ENCODE peak calls at places on chromosomes 12 and 14, in eight cellular contexts. One of them, this sample, is unnamed.

GRCh38 chr12:41185946-41186345 is 2.2 kb upstream of the PDZRN4 start:
- DNase-seq in lung: no peak
- DNase-seq in IMR-90: no peak
- DNase-seq in fibroblast of lung: no peak
- DNase-seq in sigmoid colon: no peak
- DNase-seq in transverse colon: no peak
- DNase-seq in heart right ventricle: no peak
- DNase-seq in breast epithelium: no peak
- DNase-seq in this sample: no peak

GRCh38 chr14:54901380-54902142 is 1.1 kb downstream of the GCH1 start:
- DNase-seq in lung: no peak
- DNase-seq in IMR-90: no peak
- DNase-seq in fibroblast of lung: no peak
- DNase-seq in sigmoid colon: peak; percentile 68
- DNase-seq in transverse colon: peak; percentile 29
- DNase-seq in heart right ventricle: peak; percentile 10
- DNase-seq in breast epithelium: peak; percentile 56
- DNase-seq in this sample: no peak

GRCh38 chr12:90100619-90101018 is 392.0 kb upstream of the ATP2B1 start:
- DNase-seq in lung: no peak
- DNase-seq in IMR-90: no peak
- DNase-seq in fibroblast of lung: no peak
- DNase-seq in sigmoid colon: no peak
- DNase-seq in transverse colon: no peak
- DNase-seq in heart right ventricle: no peak
- DNase-seq in breast epithelium: no peak
- DNase-seq in this sample: no peak

GRCh38 chr12:118773956-118774723 is 207.2 kb upstream of the SRRM4 start:
- DNase-seq in lung: no peak
- DNase-seq in IMR-90: no peak
- DNase-seq in fibroblast of lung: no peak
- DNase-seq in sigmoid colon: no peak
- DNase-seq in transverse colon: no peak
- DNase-seq in heart right ventricle: no peak
- DNase-seq in breast epithelium: no peak
- DNase-seq in this sample: no peak

GRCh38 chr12:106080111-106080732 is 58.5 kb downstream of the NUAK1 start:
- DNase-seq in lung: no peak
- DNase-seq in IMR-90: peak; percentile 64
- DNase-seq in fibroblast of lung: peak; percentile 95
- DNase-seq in sigmoid colon: no peak
- DNase-seq in transverse colon: no peak
- DNase-seq in heart right ventricle: no peak
- DNase-seq in breast epithelium: no peak
- DNase-seq in this sample: peak; percentile 71

GRCh38 chr12:34399631-34400422 is 377.5 kb downstream of the ALG10 start:
- DNase-seq in lung: peak; percentile 16
- DNase-seq in IMR-90: no peak
- DNase-seq in fibroblast of lung: no peak
- DNase-seq in sigmoid colon: peak; percentile 45
- DNase-seq in transverse colon: peak; percentile 4
- DNase-seq in heart right ventricle: peak; percentile 1
- DNase-seq in breast epithelium: peak; percentile 46
- DNase-seq in this sample: no peak

GRCh38 chr14:65170318-65170717 is 68.0 kb upstream of the MAX start:
- DNase-seq in lung: no peak
- DNase-seq in IMR-90: no peak
- DNase-seq in fibroblast of lung: no peak
- DNase-seq in sigmoid colon: no peak
- DNase-seq in transverse colon: no peak
- DNase-seq in heart right ventricle: no peak
- DNase-seq in breast epithelium: no peak
- DNase-seq in this sample: no peak

GRCh38 chr12:3120701-3121100 is 43.5 kb downstream of the TSPAN9 start:
- DNase-seq in lung: no peak
- DNase-seq in IMR-90: no peak
- DNase-seq in fibroblast of lung: no peak
- DNase-seq in sigmoid colon: no peak
- DNase-seq in transverse colon: no peak
- DNase-seq in heart right ventricle: no peak
- DNase-seq in breast epithelium: no peak
- DNase-seq in this sample: no peak

GRCh38 chr14:69643430-69644200 is 32.2 kb downstream of the SUSD6 start:
- DNase-seq in lung: peak; percentile 74
- DNase-seq in IMR-90: peak; percentile 84
- DNase-seq in fibroblast of lung: peak; percentile 83
- DNase-seq in sigmoid colon: peak; percentile 79
- DNase-seq in transverse colon: peak; percentile 86
- DNase-seq in heart right ventricle: peak; percentile 53
- DNase-seq in breast epithelium: peak; percentile 79
- DNase-seq in this sample: peak; percentile 53

GRCh38 chr12:78224154-78224553 is 393.5 kb downstream of the NAV3 start:
- DNase-seq in lung: no peak
- DNase-seq in IMR-90: no peak
- DNase-seq in fibroblast of lung: no peak
- DNase-seq in sigmoid colon: no peak
- DNase-seq in transverse colon: no peak
- DNase-seq in heart right ventricle: no peak
- DNase-seq in breast epithelium: no peak
- DNase-seq in this sample: no peak

GRCh38 chr14:31541702-31542101 is 19.5 kb upstream of the NUBPL start:
- DNase-seq in lung: no peak
- DNase-seq in IMR-90: no peak
- DNase-seq in fibroblast of lung: no peak
- DNase-seq in sigmoid colon: no peak
- DNase-seq in transverse colon: no peak
- DNase-seq in heart right ventricle: no peak
- DNase-seq in breast epithelium: no peak
- DNase-seq in this sample: no peak

GRCh38 chr14:31545328-31545727 is 15.9 kb upstream of the NUBPL start:
- DNase-seq in lung: no peak
- DNase-seq in IMR-90: no peak
- DNase-seq in fibroblast of lung: no peak
- DNase-seq in sigmoid colon: no peak
- DNase-seq in transverse colon: no peak
- DNase-seq in heart right ventricle: no peak
- DNase-seq in breast epithelium: no peak
- DNase-seq in this sample: no peak

GRCh38 chr14:31549817-31550216 is 11.4 kb upstream of the NUBPL start:
- DNase-seq in lung: no peak
- DNase-seq in IMR-90: no peak
- DNase-seq in fibroblast of lung: no peak
- DNase-seq in sigmoid colon: no peak
- DNase-seq in transverse colon: no peak
- DNase-seq in heart right ventricle: no peak
- DNase-seq in breast epithelium: no peak
- DNase-seq in this sample: no peak

DNA sequence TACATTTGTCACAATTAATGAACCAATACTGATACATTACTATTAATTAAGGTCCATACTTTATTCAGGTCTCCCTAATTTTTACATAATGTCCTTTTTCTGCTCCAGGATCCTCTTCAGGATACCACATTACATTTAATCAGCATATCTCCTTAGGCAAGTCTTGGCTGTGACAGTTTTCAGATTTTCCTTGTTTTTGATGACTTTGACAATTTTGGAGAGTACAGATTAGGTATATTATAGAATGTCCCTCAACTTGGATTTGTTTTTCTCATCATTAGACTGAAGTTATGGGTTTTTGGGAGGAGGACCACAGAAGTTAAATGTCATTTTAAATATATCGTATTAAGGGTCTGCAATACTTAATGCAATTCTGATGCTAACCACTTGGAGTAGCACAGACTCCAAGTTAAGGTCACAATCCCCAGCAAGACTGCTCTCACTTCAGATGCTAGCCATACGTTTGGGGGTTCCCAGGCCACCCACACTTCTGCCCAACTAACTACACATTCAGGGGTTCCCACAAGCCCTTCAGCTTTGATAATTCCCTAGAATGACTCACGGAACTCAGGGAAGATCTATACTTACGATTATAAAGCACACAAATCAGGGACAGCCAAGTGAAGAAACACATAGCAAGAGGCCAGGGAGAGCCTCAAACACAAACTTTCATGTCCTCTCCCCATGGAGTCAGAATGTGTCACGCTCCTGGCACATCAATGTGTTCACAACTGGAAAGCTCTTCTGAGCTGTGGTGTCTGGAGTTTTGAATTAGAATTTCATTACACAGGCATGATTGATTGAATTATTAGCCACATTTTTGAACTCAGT is 17.0 kb upstream of the NUBPL start:
- DNase-seq in lung: no peak
- DNase-seq in IMR-90: peak; percentile 23
- DNase-seq in fibroblast of lung: no peak
- DNase-seq in sigmoid colon: no peak
- DNase-seq in transverse colon: no peak
- DNase-seq in heart right ventricle: no peak
- DNase-seq in breast epithelium: no peak
- DNase-seq in this sample: no peak
- TF ChIP-seq CTCF in lung: no peak
- TF ChIP-seq CTCF in IMR-90: peak; percentile 39
- TF ChIP-seq CTCF in fibroblast of lung: peak; percentile 49
- TF ChIP-seq CTCF in sigmoid colon: no peak
- TF ChIP-seq CTCF in transverse colon: no peak
- TF ChIP-seq CTCF in heart right ventricle: no peak
- TF ChIP-seq CTCF in breast epithelium: no peak
- TF ChIP-seq CTCF in this sample: peak; percentile 49

DNA sequence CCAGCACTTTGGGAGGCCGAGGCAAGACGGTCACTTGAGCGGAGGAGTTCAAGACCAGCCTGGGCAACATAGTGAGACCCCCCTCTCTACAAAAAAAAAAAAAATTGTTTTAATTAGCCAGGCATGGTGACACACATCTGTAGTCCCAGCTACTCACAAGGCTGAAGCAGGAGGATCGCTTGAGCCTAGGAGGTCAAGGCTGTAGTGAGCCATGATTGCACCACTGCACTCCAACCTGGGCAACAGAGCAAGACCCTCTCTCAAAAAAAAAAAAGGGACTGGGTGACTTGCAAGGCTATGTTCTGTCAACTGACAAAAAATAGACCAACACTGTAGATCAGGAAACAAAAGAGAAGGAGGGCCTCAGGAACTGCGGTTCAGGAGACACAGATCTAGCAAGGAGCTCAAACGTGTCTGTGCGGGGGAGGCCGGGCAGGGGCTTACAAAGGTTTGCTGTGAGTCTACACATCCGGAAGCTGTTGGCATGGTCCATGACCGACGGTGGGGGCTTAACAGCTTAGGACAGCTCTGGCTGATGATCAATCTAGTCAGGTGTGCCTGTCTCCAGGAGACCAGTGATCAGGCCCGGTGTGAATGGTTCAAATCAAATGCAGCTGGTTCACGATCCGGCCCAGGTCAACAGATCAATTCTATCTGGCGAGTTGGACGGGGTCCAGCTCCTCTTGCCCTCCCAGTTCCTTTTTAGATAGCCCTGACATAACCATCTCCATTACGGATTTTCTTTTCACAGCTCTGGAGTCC is 31.7 kb upstream of the INF2 start:
- DNase-seq in lung: no peak
- DNase-seq in IMR-90: no peak
- DNase-seq in fibroblast of lung: no peak
- DNase-seq in sigmoid colon: no peak
- DNase-seq in transverse colon: no peak
- DNase-seq in heart right ventricle: no peak
- DNase-seq in breast epithelium: no peak
- DNase-seq in this sample: no peak
- H3K27ac ChIP-seq in lung: no peak overlapping the region
- H3K27ac ChIP-seq in IMR-90: no peak overlapping the region
- H3K27ac ChIP-seq in fibroblast of lung: no peak overlapping the region
- H3K27ac ChIP-seq in sigmoid colon: no peak overlapping the region
- H3K27ac ChIP-seq in transverse colon: no peak overlapping the region
- H3K27ac ChIP-seq in heart right ventricle: no peak overlapping the region
- H3K27ac ChIP-seq in breast epithelium: no peak overlapping the region
- H3K27ac ChIP-seq in this sample: no peak overlapping the region

GRCh38 chr14:52015411-52016030 is 26.2 kb downstream of the RTRAF start:
- DNase-seq in lung: no peak
- DNase-seq in IMR-90: peak; percentile 17
- DNase-seq in fibroblast of lung: peak; percentile 23
- DNase-seq in sigmoid colon: no peak
- DNase-seq in transverse colon: no peak
- DNase-seq in heart right ventricle: peak; percentile 46
- DNase-seq in breast epithelium: no peak
- DNase-seq in this sample: peak; percentile 41
- TF ChIP-seq CTCF in lung: no peak
- TF ChIP-seq CTCF in IMR-90: peak; percentile 39
- TF ChIP-seq CTCF in fibroblast of lung: peak; percentile 54
- TF ChIP-seq CTCF in sigmoid colon: no peak
- TF ChIP-seq CTCF in transverse colon: no peak
- TF ChIP-seq CTCF in heart right ventricle: peak; percentile 17
- TF ChIP-seq CTCF in breast epithelium: no peak
- TF ChIP-seq CTCF in this sample: peak; percentile 77

GRCh38 chr14:102775855-102776760 is 1.1 kb upstream of the TRAF3 start:
- DNase-seq in lung: no peak
- DNase-seq in IMR-90: peak; percentile 80
- DNase-seq in fibroblast of lung: peak; percentile 85
- DNase-seq in sigmoid colon: no peak
- DNase-seq in transverse colon: peak; percentile 70
- DNase-seq in heart right ventricle: peak; percentile 16
- DNase-seq in breast epithelium: no peak
- DNase-seq in this sample: peak; percentile 76
- H3K27ac ChIP-seq in lung: peak overlapping the region; percentile 26
- H3K27ac ChIP-seq in IMR-90: peak overlapping the region; percentile 58
- H3K27ac ChIP-seq in fibroblast of lung: peak overlapping the region; percentile 19
- H3K27ac ChIP-seq in sigmoid colon: peak overlapping the region; percentile 77
- H3K27ac ChIP-seq in transverse colon: peak overlapping the region; percentile 83
- H3K27ac ChIP-seq in heart right ventricle: peak overlapping the region; percentile 74
- H3K27ac ChIP-seq in breast epithelium: peak overlapping the region; percentile 71
- H3K27ac ChIP-seq in this sample: peak overlapping the region; percentile 68

GRCh38 chr14:77206877-77207389 is 25.3 kb downstream of the TMEM63C start:
- DNase-seq in lung: no peak
- DNase-seq in IMR-90: no peak
- DNase-seq in fibroblast of lung: no peak
- DNase-seq in sigmoid colon: no peak
- DNase-seq in transverse colon: no peak
- DNase-seq in heart right ventricle: no peak
- DNase-seq in breast epithelium: no peak
- DNase-seq in this sample: no peak
- TF ChIP-seq CTCF in lung: no peak
- TF ChIP-seq CTCF in IMR-90: no peak
- TF ChIP-seq CTCF in fibroblast of lung: no peak
- TF ChIP-seq CTCF in sigmoid colon: no peak
- TF ChIP-seq CTCF in transverse colon: no peak
- TF ChIP-seq CTCF in heart right ventricle: no peak
- TF ChIP-seq CTCF in breast epithelium: no peak
- TF ChIP-seq CTCF in this sample: peak; percentile 10

GRCh38 chr12:111424189-111424792 is 18.6 kb downstream of the SH2B3 start:
- DNase-seq in lung: no peak
- DNase-seq in IMR-90: no peak
- DNase-seq in fibroblast of lung: no peak
- DNase-seq in sigmoid colon: no peak
- DNase-seq in transverse colon: no peak
- DNase-seq in heart right ventricle: no peak
- DNase-seq in breast epithelium: no peak
- DNase-seq in this sample: no peak
- H3K27ac ChIP-seq in lung: peak overlapping the region; percentile 82
- H3K27ac ChIP-seq in IMR-90: no peak overlapping the region
- H3K27ac ChIP-seq in fibroblast of lung: peak overlapping the region; percentile 28
- H3K27ac ChIP-seq in sigmoid colon: no peak overlapping the region
- H3K27ac ChIP-seq in transverse colon: no peak overlapping the region
- H3K27ac ChIP-seq in heart right ventricle: peak overlapping the region; percentile 93
- H3K27ac ChIP-seq in breast epithelium: no peak overlapping the region
- H3K27ac ChIP-seq in this sample: peak overlapping the region; percentile 17

GRCh38 chr14:77131871-77132486 is 9.6 kb downstream of the ZDHHC22 start:
- DNase-seq in lung: no peak
- DNase-seq in IMR-90: no peak
- DNase-seq in fibroblast of lung: no peak
- DNase-seq in sigmoid colon: no peak
- DNase-seq in transverse colon: no peak
- DNase-seq in heart right ventricle: no peak
- DNase-seq in breast epithelium: no peak
- DNase-seq in this sample: no peak
- TF ChIP-seq CTCF in lung: no peak
- TF ChIP-seq CTCF in IMR-90: no peak
- TF ChIP-seq CTCF in fibroblast of lung: no peak
- TF ChIP-seq CTCF in sigmoid colon: no peak
- TF ChIP-seq CTCF in transverse colon: no peak
- TF ChIP-seq CTCF in heart right ventricle: no peak
- TF ChIP-seq CTCF in breast epithelium: no peak
- TF ChIP-seq CTCF in this sample: no peak

This sample was measured in brain microvascular endothelial cell.